ENCODE peak calls at places on chromosomes 13 and 19, in six cellular contexts. H is activated B cell treated with CpG ODN at 0.5 μM for 24 hours, N is astrocyte of the cerebellum, V is HepG2, T is heart right ventricle, O is uterus. L is an unnamed sample.

GRCh38 chr13:88014527-88014926 is 343.4 kb downstream of the SLITRK5 start:
- DNase-seq in H (no peak), N (no peak), V (no peak), T (no peak), O (no peak), L (no peak)

GRCh38 chr13:33927315-33927714 is 109.4 kb downstream of the RFC3 start:
- DNase-seq in H (no peak), N (peak), V (no peak), T (no peak), O (no peak), L (no peak)

GRCh38 chr19:3082331-3082730 is 11.8 kb upstream of the GNA11 start:
- DNase-seq in H (no peak), N (no peak), V (no peak), T (no peak), O (no peak), L (no peak)

GRCh38 chr19:11482384-11483050 is 1.7 kb upstream of the ELAVL3 start:
- DNase-seq in H (peak), N (no peak), V (peak), T (peak), O (peak), L (peak)

GRCh38 chr13:24709186-24709913 is 29.1 kb downstream of the ATP12A start:
- DNase-seq in H (no peak), N (no peak), V (no peak), T (no peak), O (no peak), L (no peak)

GRCh38 chr19:31352782-31353651 is 3.8 kb upstream of the TSHZ3 start:
- DNase-seq in H (no peak), N (no peak), V (no peak), T (no peak), O (no peak), L (no peak)

GRCh38 chr19:1488282-1488601 is 1.9 kb downstream of the PCSK4 start:
- DNase-seq in H (no peak), N (no peak), V (no peak), T (no peak), O (no peak), L (peak)

GRCh38 chr19:34500656-34501120 is 19.1 kb downstream of the WTIP start:
- DNase-seq in H (no peak), N (no peak), V (no peak), T (no peak), O (no peak), L (no peak)

GRCh38 chr19:35098413-35099049 is 17.1 kb upstream of the FXYD3 start:
- DNase-seq in H (no peak), N (no peak), V (no peak), T (no peak), O (no peak), L (no peak)

GRCh38 chr19:12828494-12828893 is 5.9 kb downstream of the RTBDN start:
- DNase-seq in H (no peak), N (no peak), V (peak), T (no peak), O (no peak), L (no peak)

GRCh38 chr19:7413629-7414028 is 64.9 kb downstream of the ARHGEF18 start:
- DNase-seq in H (no peak), N (no peak), V (no peak), T (no peak), O (no peak), L (no peak)

GRCh38 chr19:7418575-7418974 is 69.8 kb downstream of the ARHGEF18 start:
- DNase-seq in H (no peak), N (no peak), V (no peak), T (no peak), O (no peak), L (no peak)

GRCh38 chr19:7417671-7418324 is 69.1 kb downstream of the ARHGEF18 start:
- DNase-seq in H (no peak), N (no peak), V (no peak), T (no peak), O (no peak), L (no peak)

GRCh38 chr19:7415857-7416371 is 67.2 kb downstream of the ARHGEF18 start:
- DNase-seq in H (no peak), N (no peak), V (no peak), T (no peak), O (no peak), L (no peak)

DNA sequence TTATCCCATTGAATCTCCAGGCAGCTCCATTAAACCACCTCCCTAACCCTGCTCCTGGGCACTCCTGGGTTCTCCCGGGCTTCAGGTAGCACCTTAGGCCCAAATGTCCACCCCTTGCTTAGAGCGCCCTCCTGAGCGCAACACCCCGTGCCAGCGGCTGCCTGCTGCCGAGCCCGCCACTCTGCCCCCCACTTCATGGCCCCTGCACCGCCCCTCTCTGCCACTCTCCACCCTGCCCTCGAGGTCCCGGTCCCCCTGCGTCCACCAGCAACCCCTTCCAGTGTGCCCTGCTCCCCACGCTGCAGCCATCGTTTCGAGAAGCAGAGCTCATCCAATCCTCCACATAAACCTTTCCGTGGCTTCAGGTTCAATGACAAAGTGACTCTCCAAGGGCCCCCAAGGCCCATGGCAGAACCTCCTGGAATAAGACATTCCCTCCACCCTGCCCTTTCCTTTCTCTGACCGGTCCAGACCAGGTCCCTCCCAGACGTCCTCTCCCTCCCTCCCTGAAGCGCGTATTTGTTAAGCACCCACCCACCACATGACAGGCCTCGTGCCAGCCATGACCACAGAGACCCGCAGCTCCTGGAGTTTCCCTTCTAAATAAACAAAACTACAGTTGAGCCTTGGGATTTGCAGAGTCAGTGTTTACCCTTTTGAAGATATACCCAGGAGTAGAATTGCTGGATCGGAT is 66.6 kb downstream of the ARHGEF18 start:
- DNase-seq in H (no peak), N (peak), V (peak), T (no peak), O (no peak), L (no peak)
- TF ChIP-seq CTCF in H (no peak), N (no peak), V (peak), T (no peak), O (no peak), L (no peak)

GRCh38 chr19:55677572-55678028 is 2.6 kb downstream of the EPN1 start:
- DNase-seq in H (no peak), N (no peak), V (no peak), T (no peak), O (no peak), L (no peak)

GRCh38 chr19:55676384-55676783 is 1.4 kb downstream of the EPN1 start:
- DNase-seq in H (no peak), N (no peak), V (no peak), T (no peak), O (no peak), L (no peak)

GRCh38 chr19:55679343-55680257 is 4.6 kb downstream of the EPN1 start:
- DNase-seq in H (no peak), N (no peak), V (no peak), T (no peak), O (no peak), L (no peak)

GRCh38 chr19:55676889-55677505 is 2.0 kb downstream of the EPN1 start:
- DNase-seq in H (no peak), N (no peak), V (no peak), T (no peak), O (no peak), L (no peak)

DNA sequence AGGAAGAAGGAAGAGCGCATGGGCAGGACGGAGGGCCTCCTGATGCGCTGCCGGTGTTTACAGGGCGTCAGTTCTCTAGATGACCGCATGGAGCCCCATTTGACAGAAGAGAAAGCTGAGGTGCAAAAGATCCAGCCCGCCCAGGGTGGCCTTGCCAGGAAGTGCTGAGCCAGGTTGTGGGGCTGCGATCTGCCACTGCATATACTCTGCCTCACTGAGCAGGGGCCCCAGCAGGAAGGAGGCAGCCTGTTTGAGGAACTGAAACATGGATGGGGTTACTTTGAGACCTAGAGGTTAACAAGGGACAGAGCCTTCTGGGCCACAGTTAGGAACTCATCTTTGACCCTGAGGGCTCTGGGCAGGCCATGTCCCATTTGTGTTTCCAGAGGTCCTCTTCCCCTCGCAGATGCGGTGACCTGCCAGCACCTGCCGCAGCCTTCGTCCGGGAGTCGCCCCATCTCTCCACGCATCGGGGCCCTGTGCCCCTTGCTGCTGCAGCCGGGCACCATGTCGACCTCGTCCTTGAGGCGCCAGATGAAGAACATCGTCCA is 3.2 kb downstream of the EPN1 start:
- DNase-seq in H (peak), N (no peak), V (no peak), T (peak), O (no peak), L (peak)
- TF ChIP-seq CTCF in H (no peak), N (no peak), V (no peak), T (no peak), O (no peak), L (peak)

GRCh38 chr13:66689037-66689619 is 541.0 kb downstream of the PCDH9 start:
- DNase-seq in H (no peak), N (no peak), V (no peak), T (no peak), O (no peak), L (no peak)
- TF ChIP-seq CTCF in H (no peak), N (peak), V (no peak), T (no peak), O (no peak), L (no peak)

DNA sequence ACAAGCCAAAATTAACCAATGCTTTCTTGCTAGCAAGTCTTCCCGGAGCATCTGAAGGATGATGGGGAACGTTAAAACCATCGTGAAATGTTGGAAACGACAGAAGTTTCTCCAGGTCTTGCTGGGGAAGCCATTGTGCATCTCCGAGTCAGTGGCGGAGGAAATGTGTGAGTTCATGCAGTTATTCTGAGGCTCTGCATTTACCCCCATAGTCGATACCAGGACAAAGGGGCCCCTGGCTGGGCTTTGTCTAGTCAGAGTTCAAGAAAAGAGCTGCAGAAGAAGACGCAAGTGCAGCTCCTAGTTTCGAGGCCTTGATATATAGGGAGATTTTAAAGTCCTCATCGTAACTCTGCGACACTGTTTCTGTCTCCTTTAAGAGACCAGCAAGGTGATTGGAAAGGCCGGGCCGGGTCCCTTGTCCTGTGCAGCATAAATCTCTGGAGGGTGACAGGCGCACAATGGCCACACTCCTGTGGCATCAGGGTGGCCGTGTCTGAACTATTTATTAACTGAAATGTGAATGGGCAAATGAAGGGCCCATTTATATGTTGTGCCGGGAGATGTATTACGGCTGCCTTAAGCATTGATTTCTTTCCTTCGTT is 172.0 kb downstream of the TEX29 start:
- DNase-seq in H (no peak), N (no peak), V (no peak), T (no peak), O (no peak), L (no peak)
- TF ChIP-seq CTCF in H (no peak), N (no peak), V (no peak), T (no peak), O (no peak), L (no peak)

L was measured in CD14-positive monocyte.